ENCODE peak calls at places on chromosomes 1 and 21, in eight cellular contexts. J is heart right ventricle, X is cardiac muscle cell, C is ovary, F is fibroblast of mammary gland, P is AG04450, I is tibial nerve, Q is lower leg skin. T is an unnamed sample.

GRCh38 chr1:13813398-13814012 is 113.5 kb downstream of the PRDM2 start:
- DNase-seq in J (peak; percentile 49), X (peak; percentile 46), C (peak; percentile 74), F (peak; percentile 27), P (no peak), I (no peak), Q (no peak), T (no peak)

GRCh38 chr1:203507836-203508235 is 13.9 kb downstream of the OPTC start:
- DNase-seq in J (no peak), X (peak; percentile 15), C (no peak), F (no peak), P (no peak), I (no peak), Q (no peak), T (no peak)

GRCh38 chr1:198556969-198557368 is 16.5 kb upstream of the ATP6V1G3 start:
- DNase-seq in J (peak; percentile 21), X (no peak), C (no peak), F (no peak), P (no peak), I (peak; percentile 55), Q (no peak), T (no peak)

GRCh38 chr1:118949317-118949716 is 38.8 kb downstream of the TBX15 start:
- DNase-seq in J (no peak), X (peak; percentile 82), C (no peak), F (peak; percentile 85), P (no peak), I (peak; percentile 37), Q (peak; percentile 88), T (no peak)

GRCh38 chr1:107153033-107153432 is 12.2 kb downstream of the NTNG1 start:
- DNase-seq in J (no peak), X (no peak), C (no peak), F (no peak), P (no peak), I (no peak), Q (no peak), T (peak; percentile 44)

GRCh38 chr1:17141441-17142197 is 22.4 kb upstream of the PADI2 start:
- DNase-seq in J (no peak), X (no peak), C (no peak), F (no peak), P (no peak), I (no peak), Q (no peak), T (no peak)

GRCh38 chr1:222331765-222332164 is 216.1 kb downstream of the HHIPL2 start:
- DNase-seq in J (no peak), X (no peak), C (no peak), F (no peak), P (peak; percentile 24), I (no peak), Q (no peak), T (no peak)

GRCh38 chr1:24503003-24503751 is 541 bp downstream of the RCAN3 start:
- DNase-seq in J (peak; percentile 27), X (no peak), C (no peak), F (no peak), P (no peak), I (no peak), Q (peak; percentile 77), T (no peak)

GRCh38 chr1:53448241-53448841 is 10.9 kb upstream of the DMRTB1 start:
- DNase-seq in J (no peak), X (no peak), C (no peak), F (no peak), P (no peak), I (no peak), Q (no peak), T (no peak)

GRCh38 chr1:101452825-101453224 is 216.0 kb downstream of the S1PR1 start:
- DNase-seq in J (no peak), X (peak; percentile 13), C (no peak), F (no peak), P (no peak), I (no peak), Q (no peak), T (no peak)
- H3K4me3 ChIP-seq in J (no peak overlapping the region), X (no peak overlapping the region), C (no peak overlapping the region), F (no peak overlapping the region), P (no peak overlapping the region), I (no peak overlapping the region), Q (no peak overlapping the region), T (no peak overlapping the region)

GRCh38 chr1:175493321-175493998 is 249.9 kb downstream of the TNR start:
- DNase-seq in J (no peak), X (no peak), C (no peak), F (no peak), P (no peak), I (no peak), Q (no peak), T (no peak)
- TF ChIP-seq CTCF in J (no peak), X (no peak), C (no peak), F (no peak), P (no peak), I (no peak), Q (no peak), T (no peak)

GRCh38 chr1:234842726-234843641 is 233.0 kb upstream of the IRF2BP2 start:
- DNase-seq in J (peak; percentile 66), X (peak; percentile 30), C (no peak), F (no peak), P (no peak), I (no peak), Q (peak; percentile 82), T (no peak)
- H3K4me3 ChIP-seq in J (no peak overlapping the region), X (no peak overlapping the region), C (no peak overlapping the region), F (no peak overlapping the region), P (no peak overlapping the region), I (no peak overlapping the region), Q (no peak overlapping the region), T (no peak overlapping the region)

DNA sequence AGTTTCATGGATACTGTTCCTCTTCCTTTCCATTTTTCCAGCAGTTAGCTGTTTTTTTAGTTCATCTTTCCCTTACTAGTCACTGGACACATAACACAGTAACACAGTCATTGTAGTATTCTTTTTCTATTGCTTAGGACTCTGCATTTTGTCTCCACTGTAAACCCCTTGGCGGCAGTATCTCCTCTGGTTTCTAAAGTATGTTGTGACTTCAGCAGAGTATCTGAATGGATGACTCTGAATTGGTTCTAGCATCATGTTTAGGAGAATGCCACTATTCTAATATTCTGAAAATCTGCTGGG is 2.2 kb downstream of the CDC7 start:
- DNase-seq in J (no peak), X (peak; percentile 51), C (no peak), F (peak; percentile 49), P (no peak), I (no peak), Q (no peak), T (no peak)
- TF ChIP-seq CTCF in J (no peak), X (peak; percentile 39), C (no peak), F (peak; percentile 10), P (peak; percentile 46), I (no peak), Q (peak; percentile 77), T (no peak)

GRCh38 chr21:43001316-43001715 is 27.0 kb downstream of the PKNOX1 start:
- DNase-seq in J (no peak), X (no peak), C (no peak), F (no peak), P (no peak), I (no peak), Q (no peak), T (no peak)
- H3K4me3 ChIP-seq in J (no peak overlapping the region), X (no peak overlapping the region), C (no peak overlapping the region), F (no peak overlapping the region), P (no peak overlapping the region), I (no peak overlapping the region), Q (no peak overlapping the region), T (no peak overlapping the region)

DNA sequence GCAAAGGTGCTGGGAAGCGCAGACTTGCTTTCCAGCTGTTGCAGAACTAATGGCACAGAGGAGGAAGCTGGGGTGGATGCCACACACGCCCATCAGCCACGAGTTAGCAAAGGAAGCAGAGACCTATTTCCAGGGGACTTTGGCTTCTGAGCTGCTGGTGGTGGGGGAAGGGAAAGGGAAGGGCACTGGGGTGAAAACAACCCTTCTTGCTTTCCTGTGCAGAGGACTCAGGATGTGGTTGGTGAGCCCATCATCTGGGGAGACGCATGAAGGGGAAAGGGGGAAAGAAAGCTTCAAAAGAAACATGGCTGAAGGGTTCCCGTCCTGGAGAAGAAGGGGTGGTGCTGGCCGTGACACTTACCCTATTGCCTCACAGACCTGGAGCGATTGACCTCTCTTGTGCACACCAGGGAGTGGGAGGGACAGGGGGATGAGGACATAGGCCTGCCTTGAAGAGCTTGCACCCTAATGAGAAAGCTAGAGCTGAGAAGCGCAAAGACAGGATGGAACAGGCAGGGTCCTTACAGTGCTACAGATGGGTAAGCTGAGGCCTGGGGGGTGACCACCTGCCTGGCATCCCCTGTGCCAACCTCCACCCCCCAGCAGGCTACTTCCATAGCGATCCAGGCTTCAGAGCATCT is 140.8 kb upstream of the RAB4A start:
- DNase-seq in J (no peak), X (no peak), C (no peak), F (no peak), P (no peak), I (peak; percentile 40), Q (peak; percentile 86), T (no peak)
- TF ChIP-seq CTCF in J (no peak), X (no peak), C (no peak), F (no peak), P (no peak), I (no peak), Q (no peak), T (no peak)

GRCh38 chr1:103191327-103191726 is 83.0 kb upstream of the COL11A1 start:
- DNase-seq in J (no peak), X (no peak), C (no peak), F (no peak), P (no peak), I (no peak), Q (no peak), T (no peak)
- H3K4me3 ChIP-seq in J (no peak overlapping the region), X (no peak overlapping the region), C (no peak overlapping the region), F (no peak overlapping the region), P (no peak overlapping the region), I (no peak overlapping the region), Q (no peak overlapping the region), T (no peak overlapping the region)

GRCh38 chr1:153400244-153400643 is 9.4 kb upstream of the S100A8 start:
- DNase-seq in J (no peak), X (peak; percentile 6), C (no peak), F (no peak), P (no peak), I (no peak), Q (no peak), T (no peak)
- TF ChIP-seq CTCF in J (no peak), X (peak; percentile 21), C (no peak), F (peak; percentile 17), P (peak; percentile 20), I (no peak), Q (no peak), T (no peak)

DNA sequence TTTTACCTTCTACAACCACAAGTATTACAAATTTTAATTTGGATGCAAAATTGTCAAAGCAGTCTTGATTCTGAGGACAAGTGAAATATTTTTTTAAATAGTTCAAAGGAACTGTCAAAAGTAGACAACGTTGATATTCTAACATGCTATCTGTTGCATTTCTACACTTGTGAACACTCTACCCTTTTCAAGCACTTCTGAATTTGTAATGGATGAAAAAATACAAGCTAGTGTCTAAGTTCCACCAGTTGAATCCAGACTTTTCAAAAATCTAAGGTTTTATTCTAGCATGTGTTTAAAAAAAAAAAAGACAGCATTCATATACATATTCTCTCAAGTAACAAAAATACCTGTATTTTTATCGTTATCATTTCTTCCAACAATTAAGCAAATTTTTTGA is 2.1 kb downstream of the ARID4B start:
- DNase-seq in J (no peak), X (no peak), C (no peak), F (no peak), P (no peak), I (no peak), Q (no peak), T (no peak)
- H3K4me3 ChIP-seq in J (peak overlapping the region; percentile 96), X (peak overlapping the region; percentile 99), C (peak overlapping the region; percentile 89), F (peak overlapping the region; percentile 87), P (peak overlapping the region; percentile 90), I (no peak overlapping the region), Q (no peak overlapping the region), T (peak overlapping the region; percentile 64)

GRCh38 chr21:38170705-38171682 is 85.8 kb upstream of the KCNJ15 start:
- DNase-seq in J (no peak), X (no peak), C (no peak), F (peak; percentile 44), P (no peak), I (no peak), Q (no peak), T (no peak)
- TF ChIP-seq CTCF in J (no peak), X (peak; percentile 8), C (no peak), F (peak; percentile 29), P (peak; percentile 37), I (no peak), Q (no peak), T (peak; percentile 37)